ENCODE peak calls at places on chromosome 10, in six cellular contexts. O is stomach, I is GM23248, N is heart right ventricle, P is RWPE2, Y is cardiac muscle cell. S is an unnamed sample.

GRCh38 chr10:131997366-131998049 is 15.8 kb upstream of the BNIP3 start:
- DNase-seq in Y (peak; percentile 92), O (peak; percentile 76), P (no peak), N (peak; percentile 37), I (peak; percentile 81), S (peak; percentile 76)

GRCh38 chr10:98892523-98892922 is 343.1 kb downstream of the HPSE2 start:
- DNase-seq in P (no peak), I (no peak), Y (no peak), N (no peak), O (no peak), S (no peak)

GRCh38 chr10:113788604-113789083 is 37.2 kb downstream of the PLEKHS1 start:
- DNase-seq in N (peak; percentile 15), I (peak; percentile 98), Y (peak; percentile 96), O (no peak), P (no peak), S (peak; percentile 95)

GRCh38 chr10:1672001-1672781 is 65.1 kb downstream of the ADARB2 start:
- DNase-seq in O (no peak), N (no peak), Y (no peak), P (no peak), I (no peak), S (no peak)

GRCh38 chr10:96044686-96045085 is 1.3 kb downstream of the CCNJ start:
- DNase-seq in Y (peak; percentile 62), P (no peak), O (no peak), N (no peak), I (peak; percentile 75), S (peak; percentile 27)

GRCh38 chr10:102863660-102864059 is 5.6 kb upstream of the AS3MT start:
- DNase-seq in Y (no peak), N (no peak), P (no peak), I (no peak), O (no peak), S (no peak)

GRCh38 chr10:11367505-11367904 is 243.9 kb downstream of the USP6NL start:
- DNase-seq in N (no peak), Y (no peak), O (no peak), P (no peak), I (no peak), S (no peak)

GRCh38 chr10:129814681-129815646 is 149.1 kb downstream of the EBF3 start:
- DNase-seq in P (no peak), Y (no peak), O (no peak), I (no peak), N (no peak), S (no peak)

GRCh38 chr10:3803884-3804741 is 19.1 kb upstream of the KLF6 start:
- DNase-seq in N (no peak), I (peak; percentile 78), P (no peak), Y (peak; percentile 45), O (no peak), S (no peak)

GRCh38 chr10:76456190-76456589 is 1024.8 kb downstream of the LRMDA start:
- DNase-seq in O (no peak), I (peak; percentile 24), P (no peak), Y (peak; percentile 75), N (no peak), S (peak; percentile 26)

GRCh38 chr10:87961314-87961713 is 97.9 kb downstream of the PTEN start:
- DNase-seq in O (no peak), P (no peak), Y (peak; percentile 30), N (no peak), I (peak; percentile 81), S (peak; percentile 38)

GRCh38 chr10:118101501-118101900 is 54.8 kb upstream of the RAB11FIP2 start:
- DNase-seq in I (peak; percentile 78), Y (peak; percentile 38), O (no peak), P (no peak), N (no peak), S (no peak)

GRCh38 chr10:71268247-71268691 is 50.8 kb upstream of the SLC29A3 start:
- DNase-seq in P (no peak), I (peak; percentile 77), O (no peak), N (no peak), Y (peak; percentile 63), S (no peak)

GRCh38 chr10:44913312-44914079 is 2.4 kb downstream of the TMEM72 start:
- DNase-seq in I (no peak), N (no peak), O (no peak), Y (peak; percentile 86), P (no peak), S (no peak)

GRCh38 chr10:131093346-131093745 is 218.2 kb downstream of the TCERG1L start:
- DNase-seq in P (no peak), O (no peak), I (no peak), Y (no peak), N (no peak), S (no peak)

GRCh38 chr10:74039561-74040145 is 41.7 kb downstream of the VCL start:
- DNase-seq in O (no peak), N (peak; percentile 62), P (no peak), Y (peak; percentile 87), I (peak; percentile 91), S (peak; percentile 33)

GRCh38 chr10:100401631-100402328 is 54.7 kb downstream of the SCD start:
- DNase-seq in P (no peak), N (no peak), Y (no peak), I (no peak), O (no peak), S (no peak)

DNA sequence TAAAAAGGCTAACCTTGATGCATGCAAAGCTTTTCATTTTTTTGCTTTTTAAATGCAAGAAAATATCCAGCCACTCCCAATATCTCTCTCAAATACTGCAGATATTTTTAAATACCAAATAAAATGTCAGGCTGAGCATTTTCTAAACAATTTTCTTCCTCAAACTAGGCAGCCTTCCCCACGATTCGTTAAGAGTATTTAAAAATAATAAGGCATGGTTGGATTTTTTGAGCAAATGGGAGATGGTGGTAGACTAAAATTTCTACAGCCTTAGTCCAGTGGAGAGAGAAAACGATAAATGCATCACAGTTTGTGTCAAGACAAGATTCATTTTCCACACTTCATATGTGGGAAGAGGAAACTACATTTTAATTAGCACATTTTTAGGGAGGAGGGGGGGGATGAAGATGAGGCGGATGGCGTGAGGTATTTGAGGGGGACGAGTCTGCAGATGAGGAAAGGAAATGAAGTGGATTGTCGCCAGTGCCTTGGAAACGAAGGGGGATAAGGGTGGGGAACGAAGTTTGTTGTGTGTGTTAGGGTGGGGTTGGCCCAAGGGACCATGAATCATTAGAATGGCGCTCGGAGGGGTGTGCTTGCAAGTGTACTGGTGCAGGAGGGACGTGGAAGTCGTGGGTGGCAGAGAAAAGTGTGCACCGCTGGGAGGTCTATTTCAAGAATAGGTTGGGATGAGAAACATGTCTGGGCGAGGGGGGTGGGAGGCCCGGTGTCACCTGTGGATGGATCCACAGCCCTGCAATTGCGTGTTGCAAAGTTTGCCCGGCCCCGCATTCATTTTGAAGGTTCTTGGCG is 1.2 kb upstream of the ADD3 start:
- DNase-seq in P (peak; percentile 45), Y (peak; percentile 80), I (peak; percentile 92), N (peak; percentile 80), O (peak; percentile 30), S (peak; percentile 76)
- H3K4me3 ChIP-seq in P (no peak overlapping the region), Y (peak overlapping the region; percentile 60), I (peak overlapping the region; percentile 89), N (peak overlapping the region; percentile 96), O (peak overlapping the region; percentile 85), S (peak overlapping the region; percentile 87)

GRCh38 chr10:12427276-12427675 is 77.9 kb downstream of the CAMK1D start:
- DNase-seq in Y (no peak), P (no peak), N (no peak), I (no peak), O (no peak), S (no peak)
- H3K4me3 ChIP-seq in Y (no peak overlapping the region), P (no peak overlapping the region), N (no peak overlapping the region), I (no peak overlapping the region), O (no peak overlapping the region), S (no peak overlapping the region)

DNA sequence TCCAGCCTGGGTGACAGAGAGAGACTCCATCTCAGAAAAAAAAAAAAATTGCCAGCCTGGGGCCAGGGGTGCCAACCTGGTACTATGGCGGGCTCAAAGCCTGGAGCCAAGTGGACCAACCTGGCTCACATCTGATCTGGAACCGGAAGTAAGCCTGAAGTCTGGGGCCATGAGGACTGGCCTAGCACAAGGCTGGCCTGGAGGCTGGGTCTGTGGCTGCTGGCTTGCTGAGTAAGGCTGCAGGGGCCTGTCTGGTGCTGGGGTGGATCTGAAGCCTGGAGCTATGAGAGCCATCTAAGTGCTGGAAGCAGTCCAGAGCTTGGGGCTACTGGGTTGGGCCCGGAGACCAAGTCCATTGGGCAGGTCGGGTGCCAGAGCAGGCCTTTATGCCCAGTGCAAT is 84.9 kb downstream of the CCDC3 start:
- DNase-seq in O (no peak), Y (no peak), N (no peak), P (no peak), I (no peak), S (no peak)
- H3K4me3 ChIP-seq in O (no peak overlapping the region), Y (no peak overlapping the region), N (no peak overlapping the region), P (no peak overlapping the region), I (no peak overlapping the region), S (no peak overlapping the region)

GRCh38 chr10:5888352-5888751 is 1.3 kb downstream of the ANKRD16 start:
- DNase-seq in P (no peak), N (no peak), I (peak; percentile 64), Y (peak; percentile 53), O (no peak), S (no peak)

GRCh38 chr10:5888843-5889623 is 660 bp downstream of the ANKRD16 start:
- DNase-seq in Y (peak; percentile 23), N (no peak), P (no peak), O (peak; percentile 34), I (peak; percentile 66), S (no peak)

GRCh38 chr10:5889624-5890518 is at the start of the genes ANKRD16 and FBH1:
- DNase-seq in O (peak; percentile 99), P (peak; percentile 90), Y (peak; percentile 100), N (peak; percentile 99), I (peak; percentile 99), S (peak; percentile 98)

GRCh38 chr10:5887029-5887428 is 2.7 kb downstream of the ANKRD16 start:
- DNase-seq in Y (no peak), O (no peak), N (no peak), P (no peak), I (peak; percentile 9), S (no peak)

DNA sequence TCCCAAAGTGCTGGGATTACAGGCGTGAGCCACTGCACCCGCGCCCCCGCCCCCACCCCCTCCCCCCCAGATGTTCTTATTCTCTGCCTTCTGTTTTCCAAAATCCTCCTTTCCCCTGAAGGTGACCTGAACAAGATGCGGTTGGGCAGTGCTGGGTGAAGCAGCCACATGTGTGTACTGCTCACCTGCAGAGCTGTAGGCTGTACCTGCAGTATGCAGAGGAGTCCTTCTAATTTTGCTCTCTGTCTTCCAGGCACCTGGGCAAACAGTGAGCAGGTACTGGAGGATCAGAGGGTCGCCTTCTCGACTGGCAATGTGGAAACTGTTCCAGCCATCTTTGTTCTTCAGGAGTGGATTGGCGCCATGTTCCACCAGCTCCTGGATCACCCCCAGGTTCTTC is 2.1 kb downstream of the ANKRD16 start:
- DNase-seq in N (no peak), P (no peak), I (no peak), O (no peak), Y (no peak), S (no peak)
- H3K4me3 ChIP-seq in N (no peak overlapping the region), P (no peak overlapping the region), I (no peak overlapping the region), O (peak overlapping the region; percentile 95), Y (no peak overlapping the region), S (peak overlapping the region; percentile 86)

DNA sequence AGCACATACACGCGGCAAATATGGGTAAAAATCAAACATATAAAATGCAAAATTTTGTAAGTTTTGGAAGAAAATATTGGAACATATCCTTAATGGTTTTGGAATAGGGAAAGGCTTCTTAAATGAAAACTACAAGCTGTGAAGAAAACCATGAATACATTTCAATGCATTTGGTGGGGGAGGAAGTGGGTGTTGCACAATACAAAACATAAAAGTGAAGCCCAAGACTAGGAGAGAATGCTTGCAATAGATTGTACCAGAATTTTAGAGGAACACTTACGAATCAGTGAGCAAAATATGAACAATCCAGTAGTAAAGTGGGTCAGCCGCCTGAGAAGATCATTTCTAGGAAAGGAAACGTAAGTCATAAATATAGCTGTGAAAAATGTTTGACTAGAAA is 322.6 kb upstream of the MKI67 start:
- DNase-seq in P (no peak), O (no peak), Y (no peak), N (no peak), I (no peak), S (no peak)
- H3K4me3 ChIP-seq in P (no peak overlapping the region), O (no peak overlapping the region), Y (no peak overlapping the region), N (no peak overlapping the region), I (no peak overlapping the region), S (no peak overlapping the region)